ENCODE peak calls at places on chromosomes 16 and 17, in five cellular contexts. One of them, this sample, is unnamed.

GRCh38 chr17:68870427-68870826 is 84.8 kb downstream of the ABCA8 start:
- DNase-seq in cardiac fibroblast: no peak
- DNase-seq in prostate gland: no peak
- DNase-seq in fibroblast of lung: no peak
- DNase-seq in ascending aorta: no peak
- DNase-seq in this sample: no peak

GRCh38 chr17:44707755-44708400 is 587 bp upstream of the DBF4B start:
- DNase-seq in fibroblast of lung: no peak
- DNase-seq in cardiac fibroblast: peak; percentile 3
- DNase-seq in ascending aorta: no peak
- DNase-seq in prostate gland: no peak
- DNase-seq in this sample: no peak

GRCh38 chr17:37490638-37491614 is 1.2 kb downstream of the DUSP14 start:
- DNase-seq in fibroblast of lung: peak; percentile 89
- DNase-seq in prostate gland: peak; percentile 58
- DNase-seq in ascending aorta: no peak
- DNase-seq in cardiac fibroblast: peak; percentile 85
- DNase-seq in this sample: no peak

GRCh38 chr16:2854700-2855309 is 3.2 kb downstream of the PRSS22 start:
- DNase-seq in prostate gland: no peak
- DNase-seq in ascending aorta: no peak
- DNase-seq in fibroblast of lung: no peak
- DNase-seq in cardiac fibroblast: no peak
- DNase-seq in this sample: peak; percentile 19

GRCh38 chr16:56262148-56262878 is 71.0 kb downstream of the GNAO1 start:
- DNase-seq in cardiac fibroblast: no peak
- DNase-seq in ascending aorta: no peak
- DNase-seq in fibroblast of lung: no peak
- DNase-seq in prostate gland: no peak
- DNase-seq in this sample: no peak

GRCh38 chr16:88430524-88431446 is 22.3 kb upstream of the ZFPM1 start:
- DNase-seq in cardiac fibroblast: no peak
- DNase-seq in prostate gland: no peak
- DNase-seq in ascending aorta: no peak
- DNase-seq in fibroblast of lung: peak; percentile 18
- DNase-seq in this sample: peak; percentile 82

GRCh38 chr17:71251936-71252335 is 868.9 kb upstream of the SOX9 start:
- DNase-seq in prostate gland: no peak
- DNase-seq in cardiac fibroblast: no peak
- DNase-seq in fibroblast of lung: peak; percentile 87
- DNase-seq in ascending aorta: no peak
- DNase-seq in this sample: no peak

GRCh38 chr17:19470529-19471261 is 59.7 kb downstream of the RNF112 start:
- DNase-seq in fibroblast of lung: no peak
- DNase-seq in prostate gland: peak; percentile 14
- DNase-seq in cardiac fibroblast: peak; percentile 49
- DNase-seq in ascending aorta: no peak
- DNase-seq in this sample: no peak

GRCh38 chr17:31561469-31562412 is 170.3 kb downstream of the RAB11FIP4 start:
- DNase-seq in prostate gland: no peak
- DNase-seq in fibroblast of lung: peak; percentile 78
- DNase-seq in ascending aorta: no peak
- DNase-seq in cardiac fibroblast: peak; percentile 47
- DNase-seq in this sample: no peak

GRCh38 chr17:49995055-49995738 is at the start of gene DLX3:
- DNase-seq in prostate gland: peak; percentile 88
- DNase-seq in fibroblast of lung: peak; percentile 68
- DNase-seq in ascending aorta: peak; percentile 30
- DNase-seq in cardiac fibroblast: peak; percentile 81
- DNase-seq in this sample: no peak

GRCh38 chr17:7673239-7673638 is 14.1 kb downstream of the TP53 start:
- DNase-seq in fibroblast of lung: no peak
- DNase-seq in prostate gland: no peak
- DNase-seq in cardiac fibroblast: no peak
- DNase-seq in ascending aorta: no peak
- DNase-seq in this sample: no peak

GRCh38 chr16:66120656-66121055 is 245.8 kb upstream of the CDH5 start:
- DNase-seq in cardiac fibroblast: no peak
- DNase-seq in fibroblast of lung: peak; percentile 94
- DNase-seq in prostate gland: no peak
- DNase-seq in ascending aorta: no peak
- DNase-seq in this sample: no peak

GRCh38 chr17:9322298-9322697 is 253.3 kb downstream of the STX8 start:
- DNase-seq in prostate gland: no peak
- DNase-seq in fibroblast of lung: no peak
- DNase-seq in ascending aorta: no peak
- DNase-seq in cardiac fibroblast: no peak
- DNase-seq in this sample: no peak

GRCh38 chr17:75501378-75502071 is 13.8 kb downstream of the CASKIN2 start:
- DNase-seq in ascending aorta: no peak
- DNase-seq in fibroblast of lung: no peak
- DNase-seq in prostate gland: no peak
- DNase-seq in cardiac fibroblast: no peak
- DNase-seq in this sample: no peak

GRCh38 chr17:68441064-68441770 is 16.1 kb downstream of the WIPI1 start:
- DNase-seq in cardiac fibroblast: peak; percentile 61
- DNase-seq in ascending aorta: no peak
- DNase-seq in prostate gland: no peak
- DNase-seq in fibroblast of lung: no peak
- DNase-seq in this sample: no peak

GRCh38 chr17:54948380-54948779 is 20.1 kb downstream of the COX11 start:
- DNase-seq in cardiac fibroblast: peak; percentile 37
- DNase-seq in fibroblast of lung: peak; percentile 99
- DNase-seq in prostate gland: no peak
- DNase-seq in ascending aorta: no peak
- DNase-seq in this sample: no peak

GRCh38 chr17:6463616-6464445 is 19.6 kb downstream of the PIMREG start:
- DNase-seq in fibroblast of lung: no peak
- DNase-seq in cardiac fibroblast: no peak
- DNase-seq in prostate gland: no peak
- DNase-seq in ascending aorta: no peak
- DNase-seq in this sample: no peak

GRCh38 chr16:20740901-20741491 is 622 bp downstream of the THUMPD1 start:
- DNase-seq in prostate gland: peak; percentile 92
- DNase-seq in ascending aorta: peak; percentile 42
- DNase-seq in cardiac fibroblast: peak; percentile 83
- DNase-seq in fibroblast of lung: peak; percentile 72
- DNase-seq in this sample: peak; percentile 94

GRCh38 chr16:20744922-20745440 is 3.4 kb upstream of the THUMPD1 start:
- DNase-seq in cardiac fibroblast: no peak
- DNase-seq in prostate gland: no peak
- DNase-seq in ascending aorta: no peak
- DNase-seq in fibroblast of lung: no peak
- DNase-seq in this sample: no peak

GRCh38 chr16:20741555-20742285 is at the start of gene THUMPD1:
- DNase-seq in cardiac fibroblast: peak; percentile 96
- DNase-seq in fibroblast of lung: peak; percentile 94
- DNase-seq in ascending aorta: peak; percentile 90
- DNase-seq in prostate gland: peak; percentile 93
- DNase-seq in this sample: peak; percentile 98

GRCh38 chr16:20743591-20743990 is 2.0 kb upstream of the THUMPD1 start:
- DNase-seq in cardiac fibroblast: no peak
- DNase-seq in fibroblast of lung: no peak
- DNase-seq in ascending aorta: no peak
- DNase-seq in prostate gland: no peak
- DNase-seq in this sample: no peak

DNA sequence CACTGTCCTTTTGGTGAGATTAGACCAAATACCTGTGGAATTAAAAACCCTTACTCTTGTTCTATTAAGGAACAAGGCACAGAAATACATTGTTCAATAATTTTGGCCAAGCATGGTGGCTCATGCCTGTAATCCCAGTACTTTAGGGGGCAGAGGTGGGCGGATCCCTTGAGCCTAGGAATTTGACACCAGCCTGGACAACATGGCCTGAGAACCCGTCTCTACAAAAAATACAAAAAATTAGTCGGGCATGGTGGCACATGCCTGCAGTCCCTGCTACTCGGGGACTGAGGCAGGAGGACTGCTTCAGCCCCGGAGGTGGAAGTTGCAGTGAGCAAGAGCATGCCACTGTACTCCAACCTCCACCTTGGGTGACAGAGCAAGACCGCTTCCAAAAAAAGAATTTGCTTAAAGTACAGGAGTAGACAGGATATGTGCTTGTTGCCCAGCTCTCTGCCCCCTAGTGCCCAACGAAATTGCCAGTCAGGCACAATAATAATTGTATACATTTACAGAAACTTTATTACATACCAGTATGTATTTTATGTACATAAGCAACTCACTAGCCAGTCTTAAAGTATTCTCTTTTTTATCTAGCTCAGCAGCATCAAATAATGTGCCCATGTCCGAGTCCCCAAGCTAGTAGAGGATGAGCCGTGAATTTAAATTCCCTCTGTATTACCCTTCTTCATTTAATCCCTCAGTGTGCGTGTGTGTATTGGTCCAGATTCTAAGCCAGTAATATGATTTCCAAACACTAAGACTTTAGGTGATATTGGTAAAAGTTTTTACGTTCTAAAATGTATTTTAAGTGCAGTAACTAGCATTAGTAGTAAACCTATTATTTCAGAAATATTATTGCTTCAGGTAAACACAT is 1.4 kb downstream of the THUMPD1 start:
- DNase-seq in ascending aorta: no peak
- DNase-seq in cardiac fibroblast: peak; percentile 33
- DNase-seq in fibroblast of lung: peak; percentile 2
- DNase-seq in prostate gland: peak; percentile 40
- DNase-seq in this sample: peak; percentile 11
- TF ChIP-seq CTCF in ascending aorta: no peak
- TF ChIP-seq CTCF in cardiac fibroblast: peak; percentile 44
- TF ChIP-seq CTCF in fibroblast of lung: peak; percentile 41
- TF ChIP-seq CTCF in prostate gland: peak; percentile 44
- TF ChIP-seq CTCF in this sample: peak; percentile 30

GRCh38 chr16:46903255-46903905 is 19.2 kb downstream of the GPT2 start:
- DNase-seq in fibroblast of lung: no peak
- DNase-seq in cardiac fibroblast: no peak
- DNase-seq in ascending aorta: no peak
- DNase-seq in prostate gland: no peak
- DNase-seq in this sample: no peak

GRCh38 chr16:46899443-46900143 is 15.4 kb downstream of the GPT2 start:
- DNase-seq in ascending aorta: no peak
- DNase-seq in cardiac fibroblast: peak; percentile 49
- DNase-seq in fibroblast of lung: no peak
- DNase-seq in prostate gland: no peak
- DNase-seq in this sample: no peak

GRCh38 chr16:46901709-46902108 is 17.5 kb downstream of the GPT2 start:
- DNase-seq in ascending aorta: no peak
- DNase-seq in cardiac fibroblast: no peak
- DNase-seq in prostate gland: no peak
- DNase-seq in fibroblast of lung: no peak
- DNase-seq in this sample: no peak

GRCh38 chr16:46898006-46898405 is 13.8 kb downstream of the GPT2 start:
- DNase-seq in cardiac fibroblast: no peak
- DNase-seq in fibroblast of lung: no peak
- DNase-seq in ascending aorta: no peak
- DNase-seq in prostate gland: no peak
- DNase-seq in this sample: no peak

DNA sequence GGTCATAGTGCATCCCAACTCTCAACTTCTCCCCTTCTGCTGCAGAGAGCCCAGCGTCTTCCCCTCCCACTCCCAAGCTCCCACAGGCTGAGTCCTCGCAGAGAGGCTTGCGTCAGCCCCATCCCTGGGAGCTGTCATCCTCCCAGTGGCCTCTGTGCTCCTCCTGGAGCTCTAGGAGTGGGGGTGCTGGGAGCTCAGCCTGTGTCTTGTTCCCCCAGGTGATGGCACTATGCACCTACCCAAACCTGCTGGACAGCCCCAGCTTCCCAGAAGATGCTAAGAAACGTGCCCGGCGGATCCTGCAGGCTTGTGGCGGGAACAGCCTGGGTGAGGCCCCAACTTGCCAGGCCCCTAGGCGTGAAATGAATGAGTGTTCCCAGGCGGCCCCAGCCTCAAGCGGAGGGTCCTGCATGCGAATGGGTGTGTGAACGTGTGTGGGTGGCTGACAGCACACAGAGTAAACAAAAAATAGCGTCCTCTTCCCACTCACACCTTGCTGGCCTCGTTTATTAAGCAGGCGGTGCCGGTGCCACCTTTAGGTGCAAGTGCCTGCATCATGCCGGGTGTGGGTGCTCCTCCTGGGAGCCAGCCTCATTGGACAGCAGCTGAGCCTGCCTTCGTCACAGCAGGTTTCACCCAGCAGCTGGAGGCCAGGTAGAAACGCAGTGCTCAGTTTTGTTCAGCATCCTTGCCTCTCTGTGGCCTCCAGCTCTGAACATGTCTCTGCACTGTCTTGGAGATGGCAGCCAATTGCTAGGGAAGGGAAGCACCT is 16.5 kb downstream of the GPT2 start:
- DNase-seq in fibroblast of lung: no peak
- DNase-seq in ascending aorta: no peak
- DNase-seq in cardiac fibroblast: no peak
- DNase-seq in prostate gland: peak; percentile 70
- DNase-seq in this sample: no peak
- TF ChIP-seq CTCF in fibroblast of lung: no peak
- TF ChIP-seq CTCF in ascending aorta: no peak
- TF ChIP-seq CTCF in cardiac fibroblast: no peak
- TF ChIP-seq CTCF in prostate gland: peak; percentile 19
- TF ChIP-seq CTCF in this sample: peak; percentile 4

GRCh38 chr17:58936295-58936694 is 170.4 kb downstream of the TRIM37 start:
- DNase-seq in prostate gland: no peak
- DNase-seq in fibroblast of lung: no peak
- DNase-seq in ascending aorta: no peak
- DNase-seq in cardiac fibroblast: no peak
- DNase-seq in this sample: no peak
- TF ChIP-seq CTCF in prostate gland: no peak
- TF ChIP-seq CTCF in fibroblast of lung: no peak
- TF ChIP-seq CTCF in ascending aorta: no peak
- TF ChIP-seq CTCF in cardiac fibroblast: no peak
- TF ChIP-seq CTCF in this sample: no peak

GRCh38 chr17:33684714-33685113 is 391.6 kb upstream of the ASIC2 start:
- DNase-seq in ascending aorta: no peak
- DNase-seq in prostate gland: no peak
- DNase-seq in fibroblast of lung: no peak
- DNase-seq in cardiac fibroblast: no peak
- DNase-seq in this sample: no peak

GRCh38 chr17:33688771-33689170 is 395.7 kb upstream of the ASIC2 start:
- DNase-seq in fibroblast of lung: no peak
- DNase-seq in cardiac fibroblast: no peak
- DNase-seq in prostate gland: no peak
- DNase-seq in ascending aorta: no peak
- DNase-seq in this sample: no peak

GRCh38 chr17:33682622-33683021 is 389.5 kb upstream of the ASIC2 start:
- DNase-seq in ascending aorta: no peak
- DNase-seq in fibroblast of lung: no peak
- DNase-seq in cardiac fibroblast: no peak
- DNase-seq in prostate gland: no peak
- DNase-seq in this sample: no peak

GRCh38 chr17:33687831-33688230 is 394.7 kb upstream of the ASIC2 start:
- DNase-seq in cardiac fibroblast: no peak
- DNase-seq in prostate gland: no peak
- DNase-seq in ascending aorta: no peak
- DNase-seq in fibroblast of lung: no peak
- DNase-seq in this sample: no peak

DNA sequence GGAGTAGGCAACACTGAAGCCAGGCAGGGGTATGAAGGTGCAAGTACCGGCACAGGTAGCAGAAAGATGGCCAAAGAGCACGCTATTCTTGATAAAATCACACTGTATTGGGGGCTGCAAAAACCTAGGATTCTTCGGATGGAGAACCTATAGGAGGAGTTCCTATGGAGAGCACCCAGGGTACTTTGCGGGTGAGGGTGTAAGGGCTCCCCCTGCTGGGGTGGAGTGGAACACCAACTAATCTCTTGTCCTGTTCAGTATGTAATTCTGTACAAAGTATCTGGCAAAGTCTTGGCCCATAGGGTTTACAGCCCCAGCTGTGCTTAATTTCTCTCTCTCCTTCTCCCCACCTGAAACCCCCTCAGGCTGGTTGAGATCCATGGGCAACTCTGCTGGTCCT is 393.1 kb upstream of the ASIC2 start:
- DNase-seq in ascending aorta: no peak
- DNase-seq in cardiac fibroblast: no peak
- DNase-seq in prostate gland: no peak
- DNase-seq in fibroblast of lung: no peak
- DNase-seq in this sample: peak; percentile 38
- TF ChIP-seq CTCF in ascending aorta: no peak
- TF ChIP-seq CTCF in cardiac fibroblast: no peak
- TF ChIP-seq CTCF in prostate gland: no peak
- TF ChIP-seq CTCF in fibroblast of lung: peak; percentile 6
- TF ChIP-seq CTCF in this sample: peak; percentile 27